ENCODE peak calls at places on chromosomes 6 and 20, in ten cellular contexts. V is A549; D is GM04504; Z is activated naive CD4-positive, alpha-beta T cell treated with anti-CD3 and anti-CD28 coated beads, Interleukin-2, amount 50 U/mL, for 16 hours; G is NCI-H774; E is AG09319; Q is hypothalamus; S is Kasumi-1; I is RPMI8226; H is smooth muscle cell of the brain vasculature. O is an unnamed sample.

GRCh38 chr6:20630617-20631448 is 96.6 kb downstream of the CDKAL1 start:
- DNase-seq in Q (no peak), H (no peak), V (no peak), E (no peak), I (no peak), D (no peak), G (peak; percentile 71), S (no peak), Z (peak; percentile 16), O (no peak)

GRCh38 chr6:95469511-95469910 is 107.8 kb upstream of the MANEA start:
- DNase-seq in I (no peak), E (no peak), Q (no peak), D (no peak), G (no peak), Z (no peak), H (no peak), V (no peak), S (no peak), O (no peak)

GRCh38 chr6:85390775-85391174 is 59.1 kb upstream of the NT5E start:
- DNase-seq in S (no peak), G (no peak), Q (no peak), H (no peak), Z (no peak), V (peak; percentile 55), E (no peak), D (no peak), I (no peak), O (no peak)

GRCh38 chr6:151263967-151264366 is 24.2 kb downstream of the AKAP12 start:
- DNase-seq in H (no peak), Q (no peak), E (no peak), I (no peak), Z (no peak), S (no peak), D (no peak), G (no peak), V (no peak), O (no peak)

GRCh38 chr6:67812125-67812524 is 823.0 kb upstream of the ADGRB3 start:
- DNase-seq in S (no peak), D (no peak), V (no peak), I (no peak), Q (no peak), Z (no peak), H (no peak), G (no peak), E (no peak), O (no peak)

GRCh38 chr6:119241124-119241491 is 108.5 kb downstream of the MAN1A1 start:
- DNase-seq in G (peak; percentile 47), V (no peak), D (no peak), Z (no peak), Q (no peak), E (peak; percentile 80), I (peak; percentile 9), H (peak; percentile 17), S (no peak), O (no peak)

GRCh38 chr6:137076277-137077068 is 31.7 kb upstream of the IL20RA start:
- DNase-seq in Z (peak; percentile 49), E (peak; percentile 19), G (peak; percentile 75), S (peak; percentile 88), Q (no peak), V (peak; percentile 71), I (peak; percentile 75), D (peak; percentile 33), H (peak; percentile 29), O (peak; percentile 16)

GRCh38 chr6:169166896-169167580 is 86.6 kb downstream of the THBS2 start:
- DNase-seq in Z (no peak), V (no peak), Q (no peak), G (no peak), H (no peak), D (no peak), I (no peak), S (no peak), E (no peak), O (no peak)

GRCh38 chr6:116169880-116170279 is 43.9 kb upstream of the COL10A1 start:
- DNase-seq in D (no peak), S (no peak), Z (no peak), E (no peak), G (no peak), V (no peak), H (no peak), I (no peak), Q (no peak), O (no peak)

GRCh38 chr6:38445321-38445720 is 194.4 kb downstream of the BTBD9 start:
- DNase-seq in V (no peak), Z (no peak), S (no peak), Q (no peak), H (no peak), G (no peak), E (no peak), I (no peak), D (no peak), O (no peak)

GRCh38 chr20:54043044-54043967 is 27.1 kb downstream of the BCAS1 start:
- DNase-seq in E (peak; percentile 14), G (no peak), S (no peak), V (no peak), Q (no peak), Z (no peak), H (no peak), I (no peak), D (peak; percentile 50), O (no peak)

GRCh38 chr20:57398231-57398821 is 7.1 kb downstream of the RBM38 start:
- DNase-seq in S (peak; percentile 22), G (peak; percentile 94), Z (peak; percentile 89), I (peak; percentile 97), D (no peak), Q (no peak), E (no peak), H (no peak), V (no peak), O (peak; percentile 78)

GRCh38 chr6:156687875-156688549 is 89.2 kb upstream of the ARID1B start:
- DNase-seq in G (peak; percentile 50), Q (no peak), E (no peak), H (no peak), V (no peak), I (no peak), S (no peak), Z (no peak), D (peak; percentile 5), O (no peak)

GRCh38 chr6:160974304-160974771 is 17.2 kb upstream of the MAP3K4 start:
- DNase-seq in Q (no peak), V (no peak), H (no peak), G (no peak), Z (no peak), E (peak; percentile 83), I (no peak), S (no peak), D (peak; percentile 100), O (no peak)

GRCh38 chr6:112007805-112008204 is 46.1 kb upstream of the CCN6 start:
- DNase-seq in V (no peak), D (no peak), E (no peak), H (no peak), Z (no peak), S (peak; percentile 74), Q (no peak), I (no peak), G (no peak), O (no peak)

GRCh38 chr6:44622555-44622954 is 235.0 kb downstream of the CDC5L start:
- DNase-seq in Q (no peak), V (no peak), H (no peak), G (no peak), E (no peak), S (no peak), I (no peak), Z (no peak), D (no peak), O (no peak)